ENCODE peak calls at places on chromosomes 4 and X, in five cellular contexts. H is activated naive CD4-positive, alpha-beta T cell treated with anti-CD3 and anti-CD28 coated beads for 36 hours; G is AG08396; R is SK-N-DZ; K is fibroblast of the aortic adventitia. I is an unnamed sample.
A peak's percentile ranks its signal among the peaks of the same experiment; 100 is the strongest.

GRCh38 chr4:175539498-175539897 is 272.6 kb downstream of the GPM6A start:
- DNase-seq in R (no peak), G (no peak), H (no peak), K (no peak), I (no peak)

GRCh38 chrX:1661048-1661921 is 46.4 kb downstream of the ASMT start:
- DNase-seq in K (no peak), R (peak; percentile 33), G (no peak), H (peak; percentile 99), I (no peak)

GRCh38 chr4:141905751-141906150 is 269.4 kb downstream of the IL15 start:
- DNase-seq in R (no peak), K (peak; percentile 63), G (peak; percentile 46), H (no peak), I (no peak)

GRCh38 chr4:140004580-140005314 is 149.2 kb downstream of the MAML3 start:
- DNase-seq in K (peak; percentile 46), R (peak; percentile 45), G (peak; percentile 66), H (no peak), I (peak; percentile 62)

GRCh38 chr4:1214101-1215095 is 34.5 kb downstream of the CTBP1 start:
- DNase-seq in H (no peak), K (no peak), G (no peak), R (no peak), I (no peak)

GRCh38 chrX:119249836-119250340 is 13.8 kb downstream of the PGRMC1 start:
- DNase-seq in H (no peak), K (no peak), G (no peak), R (no peak), I (no peak)

GRCh38 chr4:38832206-38832605 is 24.4 kb downstream of the TLR6 start:
- DNase-seq in G (no peak), H (no peak), R (no peak), K (no peak), I (no peak)

GRCh38 chrX:35351795-35352483 is 409.3 kb downstream of the FAM47B start:
- DNase-seq in K (no peak), R (no peak), G (no peak), H (no peak), I (no peak)

GRCh38 chrX:31889028-31889427 is 817.2 kb upstream of the FTHL17 start:
- DNase-seq in H (no peak), R (no peak), G (no peak), K (no peak), I (no peak)

GRCh38 chrX:149021164-149021563 is 483.9 kb downstream of the IDS start:
- DNase-seq in G (no peak), R (no peak), H (no peak), K (no peak), I (no peak)

GRCh38 chr4:112889619-112890294 is 159.7 kb upstream of the ANK2 start:
- DNase-seq in H (no peak), G (no peak), R (peak; percentile 41), K (peak; percentile 90), I (no peak)

GRCh38 chr4:143488684-143489083 is 24.8 kb upstream of the SMARCA5 start:
- DNase-seq in K (no peak), H (no peak), R (no peak), G (no peak), I (no peak)

GRCh38 chr4:148214529-148215166 is 227.6 kb downstream of the NR3C2 start:
- DNase-seq in R (peak; percentile 42), K (peak; percentile 63), H (no peak), G (peak; percentile 20), I (no peak)

GRCh38 chr4:114302472-114302871 is 296.1 kb upstream of the UGT8 start:
- DNase-seq in G (no peak), K (no peak), R (no peak), H (no peak), I (no peak)

GRCh38 chr4:174592985-174593335 is 70.7 kb upstream of the HPGD start:
- DNase-seq in R (no peak), H (no peak), G (peak; percentile 52), K (peak; percentile 64), I (no peak)

GRCh38 chr4:52126946-52127345 is 75.8 kb downstream of the SPATA18 start:
- DNase-seq in R (peak; percentile 87), K (peak; percentile 31), H (no peak), G (no peak), I (no peak)

GRCh38 chr4:123599920-123600394 is 203.4 kb downstream of the SPRY1 start:
- DNase-seq in G (no peak), K (no peak), H (peak; percentile 48), R (no peak), I (peak; percentile 38)

GRCh38 chrX:134622813-134623185 is 35.5 kb downstream of the PLAC1 start:
- DNase-seq in K (no peak), H (no peak), G (no peak), R (no peak), I (no peak)

GRCh38 chrX:141301017-141301416 is 58.7 kb upstream of the SPANXC start:
- DNase-seq in H (no peak), K (no peak), G (no peak), R (no peak), I (no peak)

GRCh38 chr4:142091691-142092182 is 455.4 kb downstream of the IL15 start:
- DNase-seq in K (peak; percentile 100), G (peak; percentile 31), H (no peak), R (no peak), I (no peak)

GRCh38 chrX:132533409-132533808 is 44.6 kb upstream of the MBNL3 start:
- DNase-seq in G (no peak), R (no peak), K (no peak), H (no peak), I (no peak)

GRCh38 chr4:27338530-27338929 is 477.9 kb downstream of the STIM2 start:
- DNase-seq in H (no peak), K (no peak), G (no peak), R (no peak), I (no peak)

GRCh38 chrX:39805022-39805421 is 292.7 kb downstream of the BCOR start:
- DNase-seq in H (peak; percentile 51), G (no peak), R (no peak), K (no peak), I (no peak)

GRCh38 chr4:17559709-17560048 is 17.3 kb upstream of the LAP3 start:
- DNase-seq in K (no peak), H (no peak), G (no peak), R (no peak), I (no peak)

GRCh38 chrX:67619253-67619652 is 75.4 kb downstream of the AR start:
- DNase-seq in G (peak; percentile 18), R (no peak), H (no peak), K (peak; percentile 67), I (no peak)

GRCh38 chr4:142416711-142417275 is 429.3 kb downstream of the INPP4B start:
- DNase-seq in G (no peak), K (peak; percentile 61), H (peak; percentile 36), R (no peak), I (no peak)

GRCh38 chr4:26860922-26861433 is 337 bp downstream of the STIM2 start:
- DNase-seq in K (no peak), G (peak; percentile 48), H (peak; percentile 54), R (no peak), I (no peak)

GRCh38 chr4:154082760-154083530 is 294.1 kb upstream of the SFRP2 start:
- DNase-seq in G (no peak), H (peak; percentile 22), K (no peak), R (peak; percentile 1), I (no peak)

GRCh38 chrX:39605183-39605582 is 492.6 kb downstream of the BCOR start:
- DNase-seq in G (no peak), R (peak; percentile 35), H (no peak), K (no peak), I (no peak)

GRCh38 chr4:21949073-21949457 is 493 bp upstream of the KCNIP4 start:
- DNase-seq in G (no peak), K (no peak), H (no peak), R (no peak), I (no peak)

GRCh38 chr4:41133619-41134018 is 80.7 kb downstream of the APBB2 start:
- DNase-seq in K (no peak), R (no peak), G (no peak), H (no peak), I (no peak)

GRCh38 chr4:71774136-71774535 is 9.7 kb downstream of the GC start:
- DNase-seq in H (no peak), K (no peak), G (no peak), R (no peak), I (no peak)

GRCh38 chr4:2281575-2282343 is 19.9 kb upstream of the MXD4 start:
- DNase-seq in H (peak; percentile 94), R (no peak), G (no peak), K (no peak), I (no peak)